ENCODE peak calls at places on chromosomes 2 and 18, in four cellular contexts. One of them, this sample, is unnamed.

GRCh38 chr18:54975598-54975997 is 16.3 kb upstream of the CCDC68 start:
- DNase-seq in kidney: no peak
- DNase-seq in cardiac muscle cell: no peak
- DNase-seq in stomach: no peak
- DNase-seq in this sample: no peak

GRCh38 chr18:12960846-12961397 is 13.1 kb downstream of the SEH1L start:
- DNase-seq in kidney: no peak
- DNase-seq in cardiac muscle cell: no peak
- DNase-seq in stomach: no peak
- DNase-seq in this sample: no peak

GRCh38 chr2:41847744-41848441 is 199.9 kb upstream of the PKDCC start:
- DNase-seq in kidney: no peak
- DNase-seq in cardiac muscle cell: no peak
- DNase-seq in stomach: no peak
- DNase-seq in this sample: no peak

GRCh38 chr2:160429248-160430000 is 64.2 kb downstream of the RBMS1 start:
- DNase-seq in kidney: no peak
- DNase-seq in cardiac muscle cell: peak
- DNase-seq in stomach: no peak
- DNase-seq in this sample: no peak

GRCh38 chr2:85997016-85997970 is 108.4 kb downstream of the POLR1A start:
- DNase-seq in kidney: no peak
- DNase-seq in cardiac muscle cell: no peak
- DNase-seq in stomach: no peak
- DNase-seq in this sample: peak

GRCh38 chr2:144322379-144322778 is 197.5 kb downstream of the ZEB2 start:
- DNase-seq in kidney: no peak
- DNase-seq in cardiac muscle cell: no peak
- DNase-seq in stomach: no peak
- DNase-seq in this sample: no peak

GRCh38 chr2:157105372-157105771 is 152.1 kb upstream of the GALNT5 start:
- DNase-seq in kidney: no peak
- DNase-seq in cardiac muscle cell: no peak
- DNase-seq in stomach: no peak
- DNase-seq in this sample: no peak

GRCh38 chr2:44572196-44572900 is 210.6 kb downstream of the CAMKMT start:
- DNase-seq in kidney: no peak
- DNase-seq in cardiac muscle cell: no peak
- DNase-seq in stomach: no peak
- DNase-seq in this sample: no peak

GRCh38 chr2:161228511-161229240 is 68.4 kb downstream of the TANK start:
- DNase-seq in kidney: no peak
- DNase-seq in cardiac muscle cell: no peak
- DNase-seq in stomach: no peak
- DNase-seq in this sample: no peak

GRCh38 chr2:178833382-178833781 is 26.2 kb upstream of the TTN start:
- DNase-seq in kidney: no peak
- DNase-seq in cardiac muscle cell: no peak
- DNase-seq in stomach: no peak
- DNase-seq in this sample: no peak

GRCh38 chr2:149094217-149095015 is 55.9 kb downstream of the LYPD6B start:
- DNase-seq in kidney: no peak
- DNase-seq in cardiac muscle cell: no peak
- DNase-seq in stomach: no peak
- DNase-seq in this sample: no peak

GRCh38 chr2:191957996-191958860 is 111.3 kb upstream of the CAVIN2 start:
- DNase-seq in kidney: no peak
- DNase-seq in cardiac muscle cell: no peak
- DNase-seq in stomach: no peak
- DNase-seq in this sample: no peak

GRCh38 chr2:14552286-14552685 is 80.2 kb upstream of the LRATD1 start:
- DNase-seq in kidney: no peak
- DNase-seq in cardiac muscle cell: no peak
- DNase-seq in stomach: no peak
- DNase-seq in this sample: no peak

GRCh38 chr2:44671896-44672295 is 269.6 kb upstream of the SIX3 start:
- DNase-seq in kidney: no peak
- DNase-seq in cardiac muscle cell: no peak
- DNase-seq in stomach: no peak
- DNase-seq in this sample: no peak

GRCh38 chr2:69601179-69601612 is 42.3 kb downstream of the AAK1 start:
- DNase-seq in kidney: no peak
- DNase-seq in cardiac muscle cell: no peak
- DNase-seq in stomach: no peak
- DNase-seq in this sample: no peak

GRCh38 chr2:200121931-200122330 is 166.5 kb downstream of the MAIP1 start:
- DNase-seq in kidney: no peak
- DNase-seq in cardiac muscle cell: no peak
- DNase-seq in stomach: no peak
- DNase-seq in this sample: no peak

DNA sequence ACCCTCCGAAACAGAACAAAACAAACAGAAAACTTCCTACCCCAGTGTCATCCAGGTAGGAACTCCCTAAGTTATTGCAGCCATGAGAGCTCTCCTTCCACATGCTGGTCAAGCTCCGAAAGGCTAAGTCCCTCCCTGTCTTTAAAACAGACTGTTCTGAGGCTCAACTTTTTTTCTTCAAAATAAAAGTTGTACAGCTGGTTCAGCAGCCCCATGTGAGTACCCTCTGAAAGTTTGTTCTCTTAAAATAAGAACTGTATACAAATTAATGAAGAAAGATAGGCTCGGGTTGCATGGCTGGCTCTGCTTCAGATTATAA is at the start of gene PDE1A:
- DNase-seq in kidney: no peak
- DNase-seq in cardiac muscle cell: no peak
- DNase-seq in stomach: no peak
- DNase-seq in this sample: no peak
- H3K27ac ChIP-seq in kidney: peak
- H3K27ac ChIP-seq in cardiac muscle cell: no peak
- H3K27ac ChIP-seq in stomach: peak
- H3K27ac ChIP-seq in this sample: no peak

DNA sequence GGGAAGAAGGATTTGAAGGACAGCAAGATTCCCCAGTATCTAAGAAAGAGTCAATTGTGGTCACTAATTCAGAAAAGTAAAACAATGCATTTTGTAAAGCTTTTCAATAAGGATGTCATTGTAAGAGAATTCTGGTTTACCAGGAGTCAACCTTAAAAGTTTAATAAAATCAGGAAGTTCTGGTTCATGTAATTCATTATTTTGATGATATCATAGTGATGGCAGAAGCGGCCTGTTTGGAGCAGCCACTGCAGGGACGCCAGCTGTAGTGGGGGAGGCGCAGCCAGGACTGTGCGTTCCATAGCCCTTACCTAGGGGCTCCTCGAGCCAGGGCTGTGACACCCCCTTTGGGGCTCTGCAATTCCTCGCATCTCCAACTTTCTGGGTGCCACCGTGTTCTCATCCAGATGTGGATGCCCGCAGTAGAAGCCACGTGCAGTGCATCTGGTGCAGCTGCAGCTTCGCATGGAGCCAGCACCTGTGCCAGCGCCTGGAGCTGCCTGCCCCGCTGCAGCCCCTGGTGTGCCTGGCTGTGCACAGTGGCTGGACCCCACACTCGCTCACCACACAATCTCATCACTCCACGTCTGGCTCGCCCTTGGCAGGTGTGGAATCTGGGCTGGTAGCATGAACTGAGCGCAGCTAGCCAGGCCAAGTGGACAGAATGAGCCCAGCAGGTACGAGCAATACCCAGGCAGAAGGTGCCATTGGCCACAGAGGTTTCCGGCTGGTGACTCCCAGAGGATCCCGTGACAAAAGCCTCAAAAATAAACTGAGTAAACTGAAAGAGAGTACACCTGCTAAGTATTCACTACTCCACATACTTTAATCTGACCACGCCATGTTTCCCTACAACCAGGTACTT is 37.4 kb downstream of the RNF152 start:
- DNase-seq in kidney: no peak
- DNase-seq in cardiac muscle cell: no peak
- DNase-seq in stomach: no peak
- DNase-seq in this sample: no peak
- H3K27ac ChIP-seq in kidney: no peak
- H3K27ac ChIP-seq in cardiac muscle cell: no peak
- H3K27ac ChIP-seq in stomach: peak
- H3K27ac ChIP-seq in this sample: no peak

GRCh38 chr2:196368546-196369225 is 197.3 kb upstream of the STK17B start:
- DNase-seq in kidney: no peak
- DNase-seq in cardiac muscle cell: no peak
- DNase-seq in stomach: no peak
- DNase-seq in this sample: no peak

GRCh38 chr2:196372276-196372809 is 201.0 kb upstream of the STK17B start:
- DNase-seq in kidney: no peak
- DNase-seq in cardiac muscle cell: no peak
- DNase-seq in stomach: no peak
- DNase-seq in this sample: no peak

GRCh38 chr2:196370386-196370785 is 199.0 kb upstream of the STK17B start:
- DNase-seq in kidney: no peak
- DNase-seq in cardiac muscle cell: no peak
- DNase-seq in stomach: no peak
- DNase-seq in this sample: no peak

GRCh38 chr2:196367633-196368032 is 196.3 kb upstream of the STK17B start:
- DNase-seq in kidney: no peak
- DNase-seq in cardiac muscle cell: no peak
- DNase-seq in stomach: no peak
- DNase-seq in this sample: no peak

DNA sequence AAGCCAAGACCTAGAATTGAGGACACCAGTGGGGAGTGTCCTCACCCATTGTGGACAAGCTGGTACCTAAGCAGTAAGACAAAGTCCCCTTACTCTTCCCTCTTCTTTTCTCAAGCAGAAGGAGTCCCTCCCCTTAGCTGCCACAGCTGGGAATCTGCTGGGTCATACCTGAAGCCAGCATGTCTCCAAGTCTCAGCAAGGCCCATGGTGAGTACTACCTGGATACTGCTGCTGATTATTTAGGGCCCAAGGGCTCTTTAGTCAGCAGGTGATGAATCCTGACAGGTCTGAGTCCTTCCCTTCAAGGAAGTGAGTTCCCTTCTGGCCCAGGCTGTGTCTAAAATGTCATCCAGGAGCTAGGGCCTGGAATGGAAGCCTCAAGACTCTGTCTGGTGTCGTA is 198.6 kb upstream of the STK17B start:
- DNase-seq in kidney: no peak
- DNase-seq in cardiac muscle cell: no peak
- DNase-seq in stomach: no peak
- DNase-seq in this sample: no peak
- H3K27ac ChIP-seq in kidney: no peak
- H3K27ac ChIP-seq in cardiac muscle cell: no peak
- H3K27ac ChIP-seq in stomach: no peak
- H3K27ac ChIP-seq in this sample: no peak

DNA sequence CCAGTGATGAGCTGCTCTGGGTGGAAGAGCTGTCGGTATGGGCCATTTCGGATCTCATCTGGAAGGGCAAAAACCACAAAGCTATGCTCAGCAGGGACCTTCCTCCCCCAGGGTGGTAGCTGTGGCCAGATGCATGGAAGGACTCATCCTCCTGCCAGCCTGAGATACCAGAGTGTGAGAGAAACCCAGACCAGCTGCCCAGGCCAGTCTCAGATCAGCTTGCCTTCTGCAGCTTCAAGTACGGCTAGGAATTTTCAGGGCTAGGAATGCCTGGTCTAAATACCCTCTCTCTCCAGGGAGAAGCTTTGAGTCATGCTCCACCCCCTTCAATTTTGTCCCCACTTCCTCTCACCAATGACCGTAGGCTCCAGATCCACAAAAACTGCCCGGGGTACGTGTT is 1.4 kb upstream of the TUBA4B start:
- DNase-seq in kidney: peak
- DNase-seq in cardiac muscle cell: no peak
- DNase-seq in stomach: no peak
- DNase-seq in this sample: no peak
- H3K27ac ChIP-seq in kidney: peak
- H3K27ac ChIP-seq in cardiac muscle cell: no peak
- H3K27ac ChIP-seq in stomach: peak
- H3K27ac ChIP-seq in this sample: no peak

GRCh38 chr2:226185613-226186211 is 613.9 kb downstream of the IRS1 start:
- DNase-seq in kidney: no peak
- DNase-seq in cardiac muscle cell: no peak
- DNase-seq in stomach: no peak
- DNase-seq in this sample: no peak
- H3K27ac ChIP-seq in kidney: no peak
- H3K27ac ChIP-seq in cardiac muscle cell: no peak
- H3K27ac ChIP-seq in stomach: no peak
- H3K27ac ChIP-seq in this sample: no peak

GRCh38 chr2:238459081-238459629 is 32.4 kb downstream of the ASB1 start:
- DNase-seq in kidney: no peak
- DNase-seq in cardiac muscle cell: no peak
- DNase-seq in stomach: peak
- DNase-seq in this sample: peak
- H3K27ac ChIP-seq in kidney: no peak
- H3K27ac ChIP-seq in cardiac muscle cell: no peak
- H3K27ac ChIP-seq in stomach: no peak
- H3K27ac ChIP-seq in this sample: no peak

GRCh38 chr2:102037681-102038080 is 45.9 kb downstream of the IL1R2 start:
- DNase-seq in kidney: no peak
- DNase-seq in cardiac muscle cell: no peak
- DNase-seq in stomach: no peak
- DNase-seq in this sample: no peak
- H3K27ac ChIP-seq in kidney: peak
- H3K27ac ChIP-seq in cardiac muscle cell: no peak
- H3K27ac ChIP-seq in stomach: peak
- H3K27ac ChIP-seq in this sample: no peak

GRCh38 chr2:237487496-237487895 is 445 bp downstream of the MLPH start:
- DNase-seq in kidney: no peak
- DNase-seq in cardiac muscle cell: no peak
- DNase-seq in stomach: peak
- DNase-seq in this sample: no peak
- H3K27ac ChIP-seq in kidney: no peak
- H3K27ac ChIP-seq in cardiac muscle cell: no peak
- H3K27ac ChIP-seq in stomach: peak
- H3K27ac ChIP-seq in this sample: no peak

This sample was measured in caudate nucleus.